ENCODE peak calls at places on chromosomes 2 and 18, in ten cellular contexts. P, K, U, H, Y, E, C, L, I and S are unnamed samples.
A peak's percentile ranks its signal among the peaks of the same experiment; 100 is the strongest.

GRCh38 chr2:55408946-55409868 is 10.4 kb downstream of the CCDC88A start:
- DNase-seq in P (no peak), K (no peak), U (peak; percentile 53), H (no peak), Y (no peak), E (no peak), C (no peak), L (no peak), I (no peak), S (no peak)

GRCh38 chr18:44803019-44803650 is 122.4 kb downstream of the SETBP1 start:
- DNase-seq in P (no peak), K (peak; percentile 40), U (no peak), H (no peak), Y (no peak), E (no peak), C (peak; percentile 16), L (no peak), I (peak; percentile 4), S (no peak)

GRCh38 chr2:69693472-69694450 is 48.2 kb upstream of the ANXA4 start:
- DNase-seq in P (no peak), K (no peak), U (peak; percentile 64), H (no peak), Y (peak; percentile 22), E (no peak), C (no peak), L (no peak), I (no peak), S (peak; percentile 87)

GRCh38 chr2:112985090-112985489 is 7.3 kb downstream of the IL36G start:
- DNase-seq in P (no peak), K (no peak), U (no peak), H (no peak), Y (peak; percentile 9), E (no peak), C (no peak), L (no peak), I (no peak), S (peak; percentile 63)

GRCh38 chr2:146079216-146079615 is 1559.3 kb upstream of the ZEB2 start:
- DNase-seq in P (no peak), K (no peak), U (no peak), H (no peak), Y (no peak), E (no peak), C (no peak), L (no peak), I (no peak), S (no peak)

GRCh38 chr18:26511339-26512071 is 36.8 kb downstream of the KCTD1 start:
- DNase-seq in P (no peak), K (no peak), U (no peak), H (no peak), Y (no peak), E (no peak), C (no peak), L (no peak), I (no peak), S (no peak)

GRCh38 chr18:35715139-35715538 is 133.6 kb downstream of the GALNT1 start:
- DNase-seq in P (no peak), K (no peak), U (no peak), H (no peak), Y (no peak), E (no peak), C (no peak), L (no peak), I (no peak), S (no peak)

GRCh38 chr2:8219631-8220393 is 462.0 kb upstream of the ID2 start:
- DNase-seq in P (peak; percentile 93), K (no peak), U (no peak), H (no peak), Y (no peak), E (no peak), C (no peak), L (peak; percentile 72), I (no peak), S (no peak)

GRCh38 chr18:79543861-79544385 is 135.7 kb upstream of the CTDP1 start:
- DNase-seq in P (peak; percentile 75), K (no peak), U (no peak), H (no peak), Y (no peak), E (no peak), C (no peak), L (peak; percentile 24), I (no peak), S (no peak)

GRCh38 chr2:1055014-1055595 is 104.5 kb downstream of the SNTG2 start:
- DNase-seq in P (no peak), K (peak; percentile 3), U (no peak), H (no peak), Y (no peak), E (no peak), C (no peak), L (no peak), I (peak; percentile 85), S (no peak)

GRCh38 chr2:179932786-179933185 is 71.4 kb upstream of the ZNF385B start:
- DNase-seq in P (no peak), K (no peak), U (no peak), H (no peak), Y (no peak), E (no peak), C (no peak), L (peak; percentile 46), I (no peak), S (no peak)

GRCh38 chr2:107808986-107809385 is 17.7 kb upstream of the RGPD4 start:
- DNase-seq in P (no peak), K (no peak), U (no peak), H (no peak), Y (no peak), E (peak; percentile 7), C (no peak), L (peak; percentile 65), I (no peak), S (no peak)

GRCh38 chr2:170362895-170363582 is 185.1 kb downstream of the MYO3B start:
- DNase-seq in P (no peak), K (no peak), U (no peak), H (no peak), Y (peak; percentile 52), E (no peak), C (no peak), L (no peak), I (no peak), S (no peak)

GRCh38 chr18:24271381-24272331 is 126.0 kb downstream of the OSBPL1A start:
- DNase-seq in P (peak; percentile 91), K (no peak), U (peak; percentile 76), H (peak; percentile 49), Y (peak; percentile 61), E (peak; percentile 75), C (peak; percentile 90), L (peak; percentile 77), I (no peak), S (no peak)

GRCh38 chr2:30666307-30666874 is 140.9 kb downstream of the CAPN13 start:
- DNase-seq in P (no peak), K (no peak), U (peak; percentile 58), H (no peak), Y (no peak), E (no peak), C (no peak), L (no peak), I (peak; percentile 96), S (no peak)

GRCh38 chr2:224722250-224722649 is 6.1 kb upstream of the CCDC195 start:
- DNase-seq in P (no peak), K (no peak), U (no peak), H (no peak), Y (peak; percentile 7), E (no peak), C (no peak), L (no peak), I (no peak), S (no peak)

GRCh38 chr18:37426536-37427080 is 139.0 kb downstream of the CELF4 start:
- DNase-seq in P (no peak), K (no peak), U (no peak), H (no peak), Y (no peak), E (no peak), C (no peak), L (no peak), I (no peak), S (no peak)